ENCODE peak calls at places on chromosomes 13 and 19, in ten cellular contexts. V, C, E, I, Y, B, S, F, U and R are unnamed samples.

GRCh38 chr13:50085063-50085462 is 69.8 kb downstream of the KCNRG start:
- DNase-seq in V (peak), E (peak), C (no peak), U (no peak), I (peak), F (peak), S (peak), B (no peak), Y (no peak), R (peak)

GRCh38 chr13:73230714-73231113 is 171.9 kb downstream of the KLF5 start:
- DNase-seq in U (no peak), F (no peak), Y (no peak), S (no peak), I (no peak), V (peak), E (no peak), B (no peak), C (no peak), R (no peak)

GRCh38 chr13:46593403-46593802 is 40.4 kb downstream of the LRCH1 start:
- DNase-seq in B (no peak), F (no peak), C (peak), E (no peak), I (no peak), U (no peak), V (no peak), Y (peak), S (no peak), R (no peak)

GRCh38 chr13:32284927-32285632 is 30.1 kb downstream of the ZAR1L start:
- DNase-seq in V (peak), C (no peak), B (no peak), S (peak), F (peak), U (no peak), E (peak), Y (no peak), I (peak), R (no peak)

GRCh38 chr19:55075366-55075998 is at the start of gene EPS8L1:
- DNase-seq in S (peak), I (no peak), E (no peak), Y (no peak), U (peak), V (no peak), B (no peak), C (no peak), F (no peak), R (no peak)

GRCh38 chr13:78593652-78594494 is 9.5 kb downstream of the POU4F1 start:
- DNase-seq in E (peak), F (no peak), C (no peak), Y (no peak), V (no peak), B (no peak), S (no peak), U (no peak), I (no peak), R (no peak)

GRCh38 chr13:23621316-23621645 is 51.1 kb downstream of the TNFRSF19 start:
- DNase-seq in V (peak), U (no peak), F (no peak), Y (peak), E (no peak), B (no peak), S (peak), C (no peak), I (peak), R (no peak)

GRCh38 chr19:16594131-16594586 is 21.9 kb upstream of the SLC35E1 start:
- DNase-seq in V (no peak), Y (peak), S (no peak), C (peak), I (no peak), E (no peak), B (no peak), U (no peak), F (no peak), R (no peak)

GRCh38 chr13:48838193-48839000 is 137.3 kb upstream of the FNDC3A start:
- DNase-seq in F (no peak), C (no peak), U (no peak), V (peak), B (no peak), S (no peak), Y (no peak), E (no peak), I (peak), R (no peak)

GRCh38 chr13:44815507-44816074 is 173.7 kb downstream of the NUFIP1 start:
- DNase-seq in U (no peak), C (no peak), I (peak), Y (peak), F (no peak), B (peak), E (peak), V (peak), S (peak), R (no peak)

GRCh38 chr13:98384739-98385138 is 192.2 kb downstream of the STK24 start:
- DNase-seq in Y (no peak), S (peak), I (peak), E (no peak), C (no peak), V (peak), B (no peak), U (no peak), F (no peak), R (no peak)

GRCh38 chr19:48751835-48752510 is 468 bp downstream of the FUT1 start:
- DNase-seq in S (no peak), C (no peak), Y (no peak), B (no peak), U (no peak), V (no peak), E (peak), I (no peak), F (no peak), R (no peak)

GRCh38 chr13:42876270-42876714 is 94.9 kb downstream of the FAM216B start:
- DNase-seq in C (no peak), Y (no peak), U (no peak), S (no peak), I (no peak), V (no peak), F (no peak), B (no peak), E (no peak), R (no peak)

GRCh38 chr13:35994131-35994966 is 136.8 kb downstream of the DCLK1 start:
- DNase-seq in C (no peak), F (no peak), B (no peak), I (peak), Y (no peak), S (peak), U (no peak), E (no peak), V (peak), R (no peak)

GRCh38 chr13:26749285-26749684 is 11.3 kb downstream of the GPR12 start:
- DNase-seq in F (no peak), B (no peak), S (no peak), V (no peak), U (no peak), E (no peak), Y (no peak), C (no peak), I (no peak), R (no peak)

GRCh38 chr13:109684836-109685602 is 101.4 kb downstream of the IRS2 start:
- DNase-seq in E (no peak), C (no peak), I (no peak), U (no peak), Y (no peak), V (peak), S (peak), B (no peak), F (peak), R (no peak)

GRCh38 chr13:30759748-30760147 is 24.4 kb downstream of the ALOX5AP start:
- DNase-seq in S (no peak), V (peak), Y (no peak), E (no peak), I (peak), C (no peak), B (no peak), F (no peak), U (no peak), R (no peak)

GRCh38 chr19:12574036-12574435 is 22.8 kb upstream of the ZNF564 start:
- DNase-seq in F (no peak), E (no peak), U (no peak), C (peak), V (no peak), Y (no peak), I (no peak), B (no peak), S (no peak), R (no peak)

GRCh38 chr13:94028234-94029145 is 451.0 kb downstream of the DCT start:
- DNase-seq in I (no peak), E (no peak), F (peak), U (no peak), S (no peak), V (peak), Y (no peak), B (no peak), C (no peak), R (no peak)

GRCh38 chr13:48126944-48127814 is 32.3 kb upstream of the MED4 start:
- DNase-seq in F (peak), I (peak), C (peak), V (peak), U (no peak), B (no peak), S (peak), Y (peak), E (peak), R (no peak)

GRCh38 chr13:81987159-81987558 is 1646.2 kb upstream of the SPRY2 start:
- DNase-seq in V (no peak), I (no peak), Y (no peak), C (no peak), F (no peak), B (no peak), E (peak), U (no peak), S (no peak), R (no peak)

GRCh38 chr19:38658462-38659306 is 11.2 kb downstream of the ACTN4 start:
- DNase-seq in C (no peak), I (peak), V (peak), U (no peak), Y (no peak), B (no peak), S (peak), E (no peak), F (no peak), R (no peak)

GRCh38 chr19:43611788-43612187 is at the start of gene SRRM5:
- DNase-seq in U (no peak), V (no peak), Y (no peak), B (no peak), I (no peak), F (no peak), E (no peak), S (no peak), C (no peak), R (no peak)

GRCh38 chr19:33257828-33258227 is 32.2 kb upstream of the SLC7A10 start:
- DNase-seq in B (no peak), E (no peak), U (no peak), C (no peak), I (no peak), S (no peak), V (no peak), F (no peak), Y (no peak), R (no peak)

GRCh38 chr19:47107201-47107952 is 6.2 kb downstream of the ZC3H4 start:
- DNase-seq in V (peak), Y (peak), U (no peak), I (peak), C (no peak), E (no peak), F (peak), B (no peak), S (peak), R (no peak)

GRCh38 chr13:24511019-24511823 is 1.4 kb downstream of the PARP4 start:
- DNase-seq in C (peak), E (peak), B (peak), U (no peak), Y (peak), F (no peak), I (peak), V (peak), S (peak), R (no peak)

GRCh38 chr19:12745166-12745897 is 6.3 kb upstream of the BEST2 start:
- DNase-seq in C (no peak), F (no peak), B (no peak), V (peak), S (peak), E (no peak), I (peak), U (no peak), Y (no peak), R (no peak)